ENCODE peak calls at places on chromosomes 1 and 21, in four cellular contexts. G is epithelial cell of esophagus, Y is right lobe of liver, I is AG04450. W is an unnamed sample.

GRCh38 chr1:204075890-204076837 is 3.2 kb downstream of the SOX13 start:
- DNase-seq in G (no peak), Y (peak), I (no peak), W (no peak)

GRCh38 chr1:54230507-54231339 is 30.8 kb downstream of the MRPL37 start:
- DNase-seq in G (no peak), Y (no peak), I (no peak), W (peak)

GRCh38 chr1:208054485-208054884 is 143.6 kb upstream of the CD34 start:
- DNase-seq in G (peak), Y (no peak), I (no peak), W (no peak)

GRCh38 chr1:242826706-242827336 is 302.3 kb upstream of the PLD5 start:
- DNase-seq in G (no peak), Y (no peak), I (no peak), W (no peak)

GRCh38 chr1:208535518-208535917 is 291.3 kb upstream of the PLXNA2 start:
- DNase-seq in G (no peak), Y (no peak), I (no peak), W (no peak)

GRCh38 chr1:51569284-51570062 is 47.4 kb upstream of the OSBPL9 start:
- DNase-seq in G (peak), Y (no peak), I (peak), W (no peak)

GRCh38 chr1:21586926-21587601 is 77.8 kb downstream of the ALPL start:
- DNase-seq in G (peak), Y (no peak), I (peak), W (no peak)

GRCh38 chr1:15352122-15352957 is 57.3 kb upstream of the EFHD2 start:
- DNase-seq in G (peak), Y (no peak), I (no peak), W (no peak)

GRCh38 chr1:19222979-19223824 is 13.1 kb upstream of the UBR4 start:
- DNase-seq in G (peak), Y (no peak), I (no peak), W (no peak)

GRCh38 chr21:42106425-42106824 is 35.3 kb downstream of the UMODL1 start:
- DNase-seq in G (no peak), Y (peak), I (no peak), W (peak)

GRCh38 chr21:17051054-17051453 is 461.8 kb upstream of the CXADR start:
- DNase-seq in G (peak), Y (no peak), I (no peak), W (no peak)

GRCh38 chr1:58997637-58998036 is 213.8 kb upstream of the JUN start:
- DNase-seq in G (no peak), Y (no peak), I (no peak), W (no peak)

GRCh38 chr1:149986486-149987296 is 23.8 kb downstream of the OTUD7B start:
- DNase-seq in G (peak), Y (no peak), I (peak), W (no peak)

GRCh38 chr1:91741301-91741700 is 144.7 kb downstream of the TGFBR3 start:
- DNase-seq in G (peak), Y (no peak), I (no peak), W (no peak)

GRCh38 chr1:207021139-207021861 is 11.3 kb downstream of the C1orf116 start:
- DNase-seq in G (peak), Y (no peak), I (no peak), W (no peak)

GRCh38 chr1:95916616-95917015 is 682.6 kb downstream of the RWDD3 start:
- DNase-seq in G (peak), Y (no peak), I (no peak), W (no peak)

GRCh38 chr1:65231718-65232330 is 77.5 kb upstream of the DNAJC6 start:
- DNase-seq in G (no peak), Y (no peak), I (no peak), W (no peak)

GRCh38 chr21:33412832-33413519 is 9.8 kb downstream of the IFNGR2 start:
- DNase-seq in G (no peak), Y (peak), I (no peak), W (no peak)

GRCh38 chr21:24025101-24025500 is 1582.2 kb downstream of the MRPL39 start:
- DNase-seq in G (no peak), Y (no peak), I (no peak), W (no peak)

GRCh38 chr1:39657923-39658485 is 13.9 kb downstream of the NT5C1A start:
- DNase-seq in G (peak), Y (peak), I (peak), W (peak)

GRCh38 chr1:234973426-234974250 is 155.0 kb downstream of the TOMM20 start:
- DNase-seq in G (no peak), Y (peak), I (no peak), W (no peak)

GRCh38 chr1:241551759-241552638 is 19.8 kb downstream of the KMO start:
- DNase-seq in G (no peak), Y (peak), I (no peak), W (peak)

GRCh38 chr1:168468042-168468809 is 75.6 kb downstream of the XCL2 start:
- DNase-seq in G (no peak), Y (no peak), I (no peak), W (no peak)

GRCh38 chr21:41669533-41669830 is 97.4 kb downstream of the RIPK4 start:
- DNase-seq in G (no peak), Y (no peak), I (no peak), W (peak)

GRCh38 chr1:175332515-175332914 is 139.9 kb upstream of the KIAA0040 start:
- DNase-seq in G (no peak), Y (no peak), I (no peak), W (no peak)

GRCh38 chr1:98870959-98871903 is 133.4 kb downstream of the PLPPR5 start:
- DNase-seq in G (no peak), Y (no peak), I (no peak), W (no peak)

GRCh38 chr1:93993731-93994130 is 84.5 kb upstream of the GCLM start:
- DNase-seq in G (peak), Y (no peak), I (no peak), W (no peak)

GRCh38 chr1:178725603-178726517 is 816 bp downstream of the RALGPS2 start:
- DNase-seq in G (peak), Y (peak), I (no peak), W (peak)

DNA sequence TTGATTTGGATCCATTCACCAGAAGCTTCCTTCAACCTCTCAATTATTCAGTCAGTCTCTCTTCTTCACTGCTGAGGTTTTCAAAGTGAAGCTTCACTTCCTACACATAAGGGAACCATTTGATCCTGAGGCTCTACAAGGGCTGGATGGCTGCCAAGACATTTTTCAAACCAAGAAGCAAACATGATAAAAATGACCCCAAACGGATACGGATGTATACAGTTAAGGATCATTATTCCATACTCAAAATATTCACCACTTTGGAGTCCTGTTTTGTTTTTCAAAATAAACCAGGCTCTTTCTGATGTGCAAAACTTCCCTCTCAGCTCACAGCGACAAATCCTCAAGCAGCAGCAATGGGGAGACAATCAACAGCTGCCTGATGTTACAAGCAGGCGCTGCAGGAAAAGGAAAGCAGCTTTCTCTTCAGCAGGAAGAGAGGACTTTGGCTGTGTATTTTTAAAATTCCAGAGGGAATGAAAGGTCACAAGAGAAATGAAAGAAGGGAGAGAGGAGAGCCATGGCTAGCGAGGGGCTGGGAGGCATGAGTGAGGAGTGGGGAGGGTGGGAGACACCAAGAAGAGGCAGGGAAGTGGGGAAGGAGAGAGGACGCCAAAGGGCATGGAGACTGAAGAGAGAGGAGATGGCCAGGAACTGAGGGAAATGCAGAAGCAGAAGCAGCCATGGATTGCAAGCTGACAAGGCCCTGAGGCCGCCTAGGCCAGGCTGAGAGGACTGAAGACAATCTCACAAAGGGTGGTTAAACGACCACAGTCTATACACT is 145.4 kb downstream of the SLC45A1 start:
- DNase-seq in G (peak), Y (no peak), I (peak), W (no peak)
- H3K4me3 ChIP-seq in G (no peak), Y (no peak), I (peak), W (no peak)

GRCh38 chr1:160723332-160723731 is 11.7 kb upstream of the CD48 start:
- DNase-seq in G (no peak), Y (no peak), I (no peak), W (no peak)

GRCh38 chr1:160726114-160726497 is 12.9 kb upstream of the SLAMF7 start:
- DNase-seq in G (peak), Y (no peak), I (no peak), W (no peak)

GRCh38 chr1:160726498-160727391 is 12.3 kb upstream of the SLAMF7 start:
- DNase-seq in G (peak), Y (no peak), I (peak), W (no peak)

GRCh38 chr1:160722726-160723125 is 11.1 kb upstream of the CD48 start:
- DNase-seq in G (no peak), Y (no peak), I (no peak), W (no peak)

DNA sequence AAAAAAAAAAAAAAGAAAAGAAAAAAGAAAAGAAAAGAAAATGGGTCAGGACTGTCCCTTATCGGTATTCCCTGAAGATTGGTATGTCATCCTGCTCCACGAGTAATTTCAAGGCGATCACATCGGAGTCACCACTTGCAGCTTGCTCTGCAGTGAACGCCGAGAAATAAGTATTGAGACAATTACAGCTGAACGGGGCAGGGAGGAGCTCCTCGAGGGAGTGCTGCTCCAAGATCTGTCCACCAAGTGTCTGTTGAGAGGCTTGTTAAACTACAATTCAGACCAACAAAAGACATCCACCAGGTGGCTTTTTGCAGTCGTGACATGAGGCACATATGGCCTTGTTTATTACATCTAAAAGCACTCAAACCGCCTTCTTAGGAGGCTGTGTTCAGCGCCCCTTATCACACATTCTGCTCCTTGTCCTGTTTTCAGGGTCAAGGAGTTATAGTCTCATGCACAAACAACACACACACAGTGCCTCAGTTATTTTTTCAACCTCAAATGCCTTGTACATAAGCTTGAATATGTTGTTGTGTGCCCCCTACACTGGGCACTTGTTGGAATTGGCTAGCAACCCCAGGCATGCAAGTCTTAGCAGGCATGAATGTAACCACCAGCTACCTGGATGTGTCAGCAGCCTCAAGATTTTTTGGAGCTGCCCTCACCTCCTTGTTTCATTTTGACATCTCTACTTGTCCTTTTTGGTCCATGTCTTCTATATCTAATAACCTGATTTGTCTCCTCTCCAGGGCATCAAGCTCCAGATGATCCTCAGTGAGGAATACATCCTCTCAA is 13.0 kb upstream of the CD48 start:
- DNase-seq in G (peak), Y (no peak), I (no peak), W (no peak)
- TF ChIP-seq CTCF in G (no peak), Y (no peak), I (no peak), W (no peak)

GRCh38 chr1:199085903-199086302 is 447.1 kb downstream of the PTPRC start:
- DNase-seq in G (no peak), Y (no peak), I (no peak), W (no peak)
- H3K4me3 ChIP-seq in G (no peak), Y (no peak), I (no peak), W (no peak)

DNA sequence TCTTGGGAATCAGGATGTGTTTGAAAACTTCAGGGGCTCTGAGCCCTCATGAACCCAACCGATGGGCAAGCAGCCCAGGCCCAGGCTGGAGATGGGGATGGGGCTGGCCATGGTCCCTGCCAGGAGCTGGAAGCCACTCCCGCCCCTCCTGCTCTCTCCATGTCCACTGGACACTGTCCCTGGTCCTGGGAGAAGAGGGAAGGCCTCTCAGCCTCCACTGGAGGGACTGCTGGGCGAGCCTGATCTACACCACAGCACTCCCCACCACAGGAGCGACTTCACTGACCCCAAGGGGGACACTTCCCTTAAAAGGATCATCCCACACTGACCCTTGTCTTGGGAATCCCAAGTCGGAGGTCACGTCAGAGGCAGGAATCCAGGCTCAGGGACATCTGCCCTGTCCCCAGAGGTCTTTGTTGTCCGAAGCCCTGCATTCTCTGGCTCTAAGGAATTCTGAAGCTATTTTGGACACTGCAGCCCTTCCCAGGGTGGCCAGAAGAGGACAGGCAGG is 16.9 kb upstream of the COL18A1 start:
- DNase-seq in G (no peak), Y (peak), I (no peak), W (peak)
- TF ChIP-seq CTCF in G (no peak), Y (no peak), I (no peak), W (no peak)

GRCh38 chr1:115642168-115643072 is 650 bp downstream of the VANGL1 start:
- DNase-seq in G (peak), Y (peak), I (no peak), W (peak)
- H3K4me3 ChIP-seq in G (peak), Y (peak), I (peak), W (peak)